ENCODE peak calls at places on chromosomes 6 and 20, in eight cellular contexts. C is mesothelial cell of epicardium, Q is GM12865, A is PC-9, W is lower leg skin, F is AG10803, Y is bronchial epithelial cell, U is coronary artery. E is an unnamed sample.

GRCh38 chr20:967796-968742 is 34.0 kb downstream of the RSPO4 start:
- DNase-seq in C (no peak), Q (peak; percentile 65), A (no peak), W (no peak), F (peak; percentile 25), Y (peak; percentile 40), U (no peak), E (peak; percentile 60)

GRCh38 chr6:168956141-168956838 is 297.4 kb downstream of the THBS2 start:
- DNase-seq in C (no peak), Q (no peak), A (no peak), W (no peak), F (peak; percentile 34), Y (peak; percentile 1), U (no peak), E (no peak)

GRCh38 chr6:64683682-64684081 is 1023.3 kb downstream of the EYS start:
- DNase-seq in C (no peak), Q (no peak), A (peak; percentile 1), W (no peak), F (no peak), Y (peak; percentile 13), U (no peak), E (no peak)

GRCh38 chr20:57216669-57217068 is 49.8 kb downstream of the BMP7 start:
- DNase-seq in C (no peak), Q (no peak), A (no peak), W (no peak), F (no peak), Y (no peak), U (no peak), E (no peak)

GRCh38 chr6:170368544-170368943 is 62.0 kb downstream of the FAM120B start:
- DNase-seq in C (no peak), Q (no peak), A (no peak), W (no peak), F (no peak), Y (no peak), U (no peak), E (no peak)

GRCh38 chr20:8007490-8007889 is 12.1 kb downstream of the TMX4 start:
- DNase-seq in C (no peak), Q (no peak), A (no peak), W (no peak), F (no peak), Y (no peak), U (no peak), E (no peak)

GRCh38 chr6:154868143-154868594 is 126.9 kb upstream of the TIAM2 start:
- DNase-seq in C (no peak), Q (peak; percentile 53), A (no peak), W (no peak), F (peak; percentile 70), Y (peak; percentile 50), U (no peak), E (peak; percentile 17)

GRCh38 chr6:52696418-52696817 is 25.5 kb downstream of the TMEM14A start:
- DNase-seq in C (no peak), Q (no peak), A (no peak), W (no peak), F (no peak), Y (no peak), U (no peak), E (no peak)

GRCh38 chr6:132683543-132683942 is 24.6 kb upstream of the TAAR1 start:
- DNase-seq in C (no peak), Q (no peak), A (peak; percentile 16), W (no peak), F (peak; percentile 62), Y (peak; percentile 90), U (no peak), E (no peak)

GRCh38 chr6:31952140-31952805 is 6.4 kb downstream of the CFB start:
- DNase-seq in C (peak; percentile 50), Q (peak; percentile 27), A (peak; percentile 67), W (no peak), F (peak; percentile 55), Y (peak; percentile 32), U (peak; percentile 73), E (no peak)

GRCh38 chr6:93369586-93370134 is 49.7 kb downstream of the EPHA7 start:
- DNase-seq in C (no peak), Q (no peak), A (no peak), W (no peak), F (no peak), Y (no peak), U (no peak), E (no peak)

GRCh38 chr6:3795836-3796395 is 44.4 kb upstream of the PXDC1 start:
- DNase-seq in C (no peak), Q (no peak), A (no peak), W (no peak), F (no peak), Y (no peak), U (no peak), E (no peak)

GRCh38 chr6:158185729-158186456 is 17.7 kb downstream of the GTF2H5 start:
- DNase-seq in C (no peak), Q (no peak), A (no peak), W (no peak), F (peak; percentile 78), Y (peak; percentile 71), U (no peak), E (no peak)

GRCh38 chr20:23595941-23596340 is 9.8 kb downstream of the CST9 start:
- DNase-seq in C (no peak), Q (no peak), A (no peak), W (no peak), F (no peak), Y (no peak), U (no peak), E (no peak)

GRCh38 chr6:128474481-128474880 is 45.9 kb downstream of the PTPRK start:
- DNase-seq in C (no peak), Q (no peak), A (no peak), W (no peak), F (peak; percentile 35), Y (peak; percentile 38), U (no peak), E (no peak)

GRCh38 chr6:105363100-105363754 is 39.7 kb downstream of the PREP start:
- DNase-seq in C (no peak), Q (no peak), A (no peak), W (no peak), F (peak; percentile 54), Y (no peak), U (no peak), E (no peak)

GRCh38 chr6:165249808-165250207 is 59.6 kb downstream of the C6orf118 start:
- DNase-seq in C (no peak), Q (no peak), A (no peak), W (no peak), F (no peak), Y (no peak), U (no peak), E (no peak)

GRCh38 chr6:165243801-165244200 is 65.6 kb downstream of the C6orf118 start:
- DNase-seq in C (no peak), Q (no peak), A (no peak), W (no peak), F (no peak), Y (no peak), U (no peak), E (no peak)

GRCh38 chr6:165244524-165245247 is 64.7 kb downstream of the C6orf118 start:
- DNase-seq in C (no peak), Q (no peak), A (no peak), W (no peak), F (no peak), Y (no peak), U (no peak), E (no peak)

GRCh38 chr6:165245716-165246115 is 63.7 kb downstream of the C6orf118 start:
- DNase-seq in C (no peak), Q (no peak), A (no peak), W (no peak), F (peak; percentile 20), Y (peak; percentile 54), U (no peak), E (no peak)

DNA sequence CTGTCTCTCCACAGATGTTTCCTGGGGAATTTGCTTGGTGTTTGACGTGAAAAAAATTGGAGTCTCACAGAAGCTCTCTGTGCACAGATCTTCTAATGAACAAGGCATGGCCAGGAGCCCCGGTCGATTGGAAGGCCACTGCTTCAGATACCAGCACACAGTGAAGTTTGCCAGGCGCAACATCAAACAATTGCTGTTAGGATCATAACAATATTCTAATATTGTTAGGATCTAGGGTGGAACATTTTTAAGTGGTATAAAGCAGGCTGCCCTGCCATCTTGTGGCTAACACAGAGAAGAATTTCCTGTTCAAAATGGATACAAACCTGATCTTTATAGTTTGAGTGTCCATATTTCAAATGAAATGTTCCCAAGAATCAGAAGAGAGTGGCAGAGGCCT is 64.1 kb downstream of the C6orf118 start:
- DNase-seq in C (no peak), Q (no peak), A (no peak), W (no peak), F (peak; percentile 49), Y (peak; percentile 25), U (no peak), E (no peak)
- TF ChIP-seq CTCF in C (no peak), Q (no peak), A (peak; percentile 34), W (no peak), F (peak; percentile 65), Y (peak; percentile 37), U (no peak), E (no peak)

DNA sequence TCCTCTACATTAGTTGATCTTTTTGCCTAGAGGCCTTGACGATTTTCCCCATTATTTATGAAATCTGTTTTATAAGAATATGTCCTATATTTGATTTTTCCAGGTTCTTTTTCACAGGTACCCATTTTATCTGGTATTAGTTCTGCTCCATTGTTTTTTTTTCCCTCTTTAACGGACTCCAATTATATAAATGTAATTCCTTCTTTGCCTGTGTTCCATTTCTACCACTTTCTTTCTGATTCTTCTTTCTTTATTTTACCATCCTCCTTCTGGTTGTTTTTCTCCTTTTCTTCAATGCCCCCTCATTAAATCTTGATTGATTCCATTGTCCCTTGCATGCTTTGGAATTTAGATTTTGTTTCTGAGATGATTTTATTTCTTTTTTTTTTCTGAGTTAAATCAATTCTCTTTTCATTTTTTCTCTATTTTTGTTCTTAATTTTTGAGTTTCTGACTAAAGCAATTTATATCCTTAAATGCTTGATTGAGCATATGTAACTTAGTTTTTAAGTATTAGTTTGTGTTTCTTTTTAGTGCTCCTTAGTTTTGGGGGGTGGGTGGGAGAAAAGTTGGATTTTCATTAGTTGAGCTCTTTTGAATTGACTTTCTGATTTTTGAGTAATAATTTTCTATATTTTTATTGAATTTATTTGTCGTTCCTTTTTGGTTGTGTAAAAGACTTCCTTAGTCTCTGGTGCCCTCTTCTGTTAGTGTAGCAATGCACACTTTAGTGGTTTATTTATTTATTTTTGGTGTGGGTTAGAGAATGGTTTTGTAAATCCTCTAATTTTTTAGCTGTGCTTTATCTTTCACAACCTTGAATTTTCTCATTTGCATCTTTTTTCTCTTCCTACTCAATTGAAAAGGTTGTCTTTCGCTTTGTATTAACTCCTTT is 140.8 kb downstream of the FARS2 start:
- DNase-seq in C (no peak), Q (peak; percentile 40), A (no peak), W (no peak), F (peak; percentile 32), Y (peak; percentile 32), U (no peak), E (no peak)
- TF ChIP-seq CTCF in C (no peak), Q (peak; percentile 47), A (peak; percentile 66), W (no peak), F (peak; percentile 73), Y (peak; percentile 28), U (no peak), E (peak; percentile 52)

GRCh38 chr6:159463440-159463839 is 229.6 kb downstream of the SOD2 start:
- DNase-seq in C (no peak), Q (peak; percentile 34), A (no peak), W (no peak), F (peak; percentile 9), Y (peak; percentile 32), U (no peak), E (no peak)
- TF ChIP-seq CTCF in C (no peak), Q (peak; percentile 26), A (peak; percentile 50), W (no peak), F (peak; percentile 30), Y (peak; percentile 15), U (peak; percentile 20), E (peak; percentile 38)

GRCh38 chr20:16902657-16903056 is 154.5 kb downstream of the OTOR start:
- DNase-seq in C (no peak), Q (no peak), A (no peak), W (no peak), F (no peak), Y (no peak), U (no peak), E (no peak)

GRCh38 chr20:16904751-16905150 is 156.6 kb downstream of the OTOR start:
- DNase-seq in C (no peak), Q (no peak), A (no peak), W (no peak), F (no peak), Y (no peak), U (no peak), E (no peak)
- TF ChIP-seq CTCF in C (no peak), Q (no peak), A (no peak), W (no peak), F (no peak), Y (no peak), U (no peak), E (no peak)